ENCODE peak calls at places on chromosomes 1 and 21, in seven cellular contexts. One of them, this sample, is unnamed.
A peak's percentile ranks its signal among the peaks of the same experiment; 100 is the strongest.

GRCh38 chr1:231872461-231872910 is 245.9 kb downstream of the DISC1 start:
- DNase-seq in CD4-positive, alpha-beta memory T cell: no peak
- DNase-seq in PC-9: no peak
- DNase-seq in aorta: no peak
- DNase-seq in left ventricle myocardium inferior: no peak
- DNase-seq in right lobe of liver: no peak
- DNase-seq in HCT116: no peak
- DNase-seq in this sample: peak; percentile 72

GRCh38 chr21:27694667-27695066 is 727.8 kb upstream of the ADAMTS5 start:
- DNase-seq in CD4-positive, alpha-beta memory T cell: no peak
- DNase-seq in PC-9: no peak
- DNase-seq in aorta: no peak
- DNase-seq in left ventricle myocardium inferior: no peak
- DNase-seq in right lobe of liver: no peak
- DNase-seq in HCT116: no peak
- DNase-seq in this sample: no peak

GRCh38 chr1:105427543-105427942 is 1628.9 kb upstream of the PRMT6 start:
- DNase-seq in CD4-positive, alpha-beta memory T cell: no peak
- DNase-seq in PC-9: peak; percentile 29
- DNase-seq in aorta: no peak
- DNase-seq in left ventricle myocardium inferior: no peak
- DNase-seq in right lobe of liver: no peak
- DNase-seq in HCT116: no peak
- DNase-seq in this sample: no peak

GRCh38 chr1:25502957-25503356 is 40.4 kb upstream of the LDLRAP1 start:
- DNase-seq in CD4-positive, alpha-beta memory T cell: no peak
- DNase-seq in PC-9: no peak
- DNase-seq in aorta: no peak
- DNase-seq in left ventricle myocardium inferior: no peak
- DNase-seq in right lobe of liver: peak; percentile 23
- DNase-seq in HCT116: no peak
- DNase-seq in this sample: no peak

GRCh38 chr1:205950280-205950679 is 7.0 kb upstream of the SLC26A9 start:
- DNase-seq in CD4-positive, alpha-beta memory T cell: no peak
- DNase-seq in PC-9: no peak
- DNase-seq in aorta: no peak
- DNase-seq in left ventricle myocardium inferior: no peak
- DNase-seq in right lobe of liver: no peak
- DNase-seq in HCT116: no peak
- DNase-seq in this sample: no peak

GRCh38 chr1:156663178-156663577 is 14.0 kb downstream of the NES start:
- DNase-seq in CD4-positive, alpha-beta memory T cell: no peak
- DNase-seq in PC-9: no peak
- DNase-seq in aorta: peak; percentile 88
- DNase-seq in left ventricle myocardium inferior: peak; percentile 50
- DNase-seq in right lobe of liver: no peak
- DNase-seq in HCT116: no peak
- DNase-seq in this sample: no peak

GRCh38 chr1:178702141-178702540 is 22.9 kb upstream of the RALGPS2 start:
- DNase-seq in CD4-positive, alpha-beta memory T cell: no peak
- DNase-seq in PC-9: peak; percentile 55
- DNase-seq in aorta: no peak
- DNase-seq in left ventricle myocardium inferior: no peak
- DNase-seq in right lobe of liver: no peak
- DNase-seq in HCT116: no peak
- DNase-seq in this sample: no peak

GRCh38 chr1:39900662-39901485 is 843 bp downstream of the MYCL start:
- DNase-seq in CD4-positive, alpha-beta memory T cell: peak; percentile 5
- DNase-seq in PC-9: no peak
- DNase-seq in aorta: no peak
- DNase-seq in left ventricle myocardium inferior: peak; percentile 18
- DNase-seq in right lobe of liver: peak; percentile 89
- DNase-seq in HCT116: no peak
- DNase-seq in this sample: peak; percentile 75

GRCh38 chr1:8023995-8024313 is 2.2 kb downstream of the ERRFI1 start:
- DNase-seq in CD4-positive, alpha-beta memory T cell: no peak
- DNase-seq in PC-9: no peak
- DNase-seq in aorta: no peak
- DNase-seq in left ventricle myocardium inferior: no peak
- DNase-seq in right lobe of liver: no peak
- DNase-seq in HCT116: no peak
- DNase-seq in this sample: no peak
- H3K4me3 ChIP-seq in CD4-positive, alpha-beta memory T cell: no peak overlapping the region
- H3K4me3 ChIP-seq in PC-9: peak overlapping the region; percentile 91
- H3K4me3 ChIP-seq in aorta: peak overlapping the region; percentile 98
- H3K4me3 ChIP-seq in left ventricle myocardium inferior: peak overlapping the region; percentile 94
- H3K4me3 ChIP-seq in right lobe of liver: peak overlapping the region; percentile 78
- H3K4me3 ChIP-seq in HCT116: peak overlapping the region; percentile 88
- H3K4me3 ChIP-seq in this sample: no peak overlapping the region

GRCh38 chr1:14710331-14710730 is 111.8 kb downstream of the KAZN start:
- DNase-seq in CD4-positive, alpha-beta memory T cell: no peak
- DNase-seq in PC-9: no peak
- DNase-seq in aorta: no peak
- DNase-seq in left ventricle myocardium inferior: no peak
- DNase-seq in right lobe of liver: no peak
- DNase-seq in HCT116: no peak
- DNase-seq in this sample: no peak

GRCh38 chr1:14704846-14705245 is 106.4 kb downstream of the KAZN start:
- DNase-seq in CD4-positive, alpha-beta memory T cell: no peak
- DNase-seq in PC-9: no peak
- DNase-seq in aorta: no peak
- DNase-seq in left ventricle myocardium inferior: no peak
- DNase-seq in right lobe of liver: no peak
- DNase-seq in HCT116: no peak
- DNase-seq in this sample: no peak

GRCh38 chr1:14705824-14706223 is 107.3 kb downstream of the KAZN start:
- DNase-seq in CD4-positive, alpha-beta memory T cell: no peak
- DNase-seq in PC-9: no peak
- DNase-seq in aorta: no peak
- DNase-seq in left ventricle myocardium inferior: no peak
- DNase-seq in right lobe of liver: no peak
- DNase-seq in HCT116: no peak
- DNase-seq in this sample: no peak

GRCh38 chr1:14707774-14708450 is 109.4 kb downstream of the KAZN start:
- DNase-seq in CD4-positive, alpha-beta memory T cell: no peak
- DNase-seq in PC-9: no peak
- DNase-seq in aorta: no peak
- DNase-seq in left ventricle myocardium inferior: no peak
- DNase-seq in right lobe of liver: no peak
- DNase-seq in HCT116: no peak
- DNase-seq in this sample: no peak

DNA sequence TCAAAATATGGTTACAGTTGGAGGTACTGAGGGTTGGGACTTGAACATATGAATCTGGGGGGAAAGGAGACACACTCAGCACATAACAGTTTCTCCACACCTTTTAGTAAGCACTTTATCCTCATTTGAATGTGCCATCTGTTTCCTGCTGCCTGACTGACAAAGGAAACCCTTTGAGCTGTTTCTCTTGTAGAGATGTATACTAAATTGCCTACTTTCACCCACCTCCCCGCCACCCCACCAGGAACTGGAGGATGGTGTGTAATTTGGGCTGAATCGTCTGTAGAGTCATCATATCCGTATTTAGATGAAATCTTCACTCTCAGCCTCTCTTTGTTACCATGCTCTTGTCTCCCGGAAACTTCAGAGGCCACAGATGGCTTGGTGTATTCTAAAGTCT is 108.2 kb downstream of the KAZN start:
- DNase-seq in CD4-positive, alpha-beta memory T cell: no peak
- DNase-seq in PC-9: no peak
- DNase-seq in aorta: no peak
- DNase-seq in left ventricle myocardium inferior: no peak
- DNase-seq in right lobe of liver: no peak
- DNase-seq in HCT116: no peak
- DNase-seq in this sample: no peak
- H3K4me3 ChIP-seq in CD4-positive, alpha-beta memory T cell: no peak overlapping the region
- H3K4me3 ChIP-seq in PC-9: no peak overlapping the region
- H3K4me3 ChIP-seq in aorta: no peak overlapping the region
- H3K4me3 ChIP-seq in left ventricle myocardium inferior: no peak overlapping the region
- H3K4me3 ChIP-seq in right lobe of liver: no peak overlapping the region
- H3K4me3 ChIP-seq in HCT116: no peak overlapping the region
- H3K4me3 ChIP-seq in this sample: no peak overlapping the region

DNA sequence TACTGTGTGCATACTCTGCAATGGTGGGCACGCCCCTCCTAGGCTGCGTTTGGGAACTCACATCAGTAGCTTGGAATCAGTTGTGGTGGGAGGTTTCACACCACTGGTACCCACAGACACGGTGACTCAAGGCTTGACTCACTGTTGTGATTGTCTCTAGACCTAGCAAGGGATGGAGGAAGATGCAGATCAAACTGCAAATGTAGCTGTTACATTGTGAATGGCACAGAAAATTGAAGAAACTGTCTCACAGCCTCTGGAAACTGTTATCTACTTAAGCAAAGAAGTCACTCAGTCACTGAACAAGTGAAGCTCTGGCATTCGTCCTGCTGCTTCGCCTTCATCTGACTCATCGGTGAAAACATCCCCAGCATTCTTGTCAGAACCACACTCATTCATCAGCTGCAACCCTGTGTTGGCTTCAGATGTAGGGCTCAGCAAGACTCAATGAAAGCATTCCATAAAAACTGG is 59.5 kb downstream of the POFUT2 start:
- DNase-seq in CD4-positive, alpha-beta memory T cell: peak; percentile 80
- DNase-seq in PC-9: peak; percentile 79
- DNase-seq in aorta: peak; percentile 69
- DNase-seq in left ventricle myocardium inferior: no peak
- DNase-seq in right lobe of liver: no peak
- DNase-seq in HCT116: peak; percentile 46
- DNase-seq in this sample: peak; percentile 92
- H3K4me3 ChIP-seq in CD4-positive, alpha-beta memory T cell: no peak overlapping the region
- H3K4me3 ChIP-seq in PC-9: no peak overlapping the region
- H3K4me3 ChIP-seq in aorta: no peak overlapping the region
- H3K4me3 ChIP-seq in left ventricle myocardium inferior: no peak overlapping the region
- H3K4me3 ChIP-seq in right lobe of liver: no peak overlapping the region
- H3K4me3 ChIP-seq in HCT116: no peak overlapping the region
- H3K4me3 ChIP-seq in this sample: no peak overlapping the region

GRCh38 chr1:185355947-185356346 is 38.9 kb upstream of the IVNS1ABP start:
- DNase-seq in CD4-positive, alpha-beta memory T cell: no peak
- DNase-seq in PC-9: no peak
- DNase-seq in aorta: no peak
- DNase-seq in left ventricle myocardium inferior: no peak
- DNase-seq in right lobe of liver: no peak
- DNase-seq in HCT116: no peak
- DNase-seq in this sample: no peak
- H3K4me3 ChIP-seq in CD4-positive, alpha-beta memory T cell: no peak overlapping the region
- H3K4me3 ChIP-seq in PC-9: no peak overlapping the region
- H3K4me3 ChIP-seq in aorta: no peak overlapping the region
- H3K4me3 ChIP-seq in left ventricle myocardium inferior: no peak overlapping the region
- H3K4me3 ChIP-seq in right lobe of liver: no peak overlapping the region
- H3K4me3 ChIP-seq in HCT116: no peak overlapping the region
- H3K4me3 ChIP-seq in this sample: no peak overlapping the region

DNA sequence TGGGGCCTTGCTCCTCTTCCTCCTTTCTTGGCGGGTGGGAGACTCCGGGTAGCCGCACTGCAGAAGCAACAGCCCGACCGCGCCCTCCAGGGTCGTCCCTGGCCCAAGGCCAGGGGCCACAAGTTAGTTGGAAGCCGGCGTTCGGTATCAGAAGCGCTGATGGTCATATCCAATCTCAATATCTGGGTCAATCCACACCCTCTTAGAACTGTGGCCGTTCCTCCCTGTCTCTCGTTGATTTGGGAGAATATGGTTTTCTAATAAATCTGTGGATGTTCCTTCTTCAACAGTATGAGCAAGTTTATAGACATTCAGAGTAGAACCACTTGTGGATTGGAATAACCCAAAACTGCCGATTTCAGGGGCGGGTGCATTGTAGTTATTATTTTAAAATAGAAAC is 2.5 kb downstream of the OLIG2 start:
- DNase-seq in CD4-positive, alpha-beta memory T cell: no peak
- DNase-seq in PC-9: no peak
- DNase-seq in aorta: no peak
- DNase-seq in left ventricle myocardium inferior: no peak
- DNase-seq in right lobe of liver: no peak
- DNase-seq in HCT116: no peak
- DNase-seq in this sample: no peak
- H3K4me3 ChIP-seq in CD4-positive, alpha-beta memory T cell: no peak overlapping the region
- H3K4me3 ChIP-seq in PC-9: no peak overlapping the region
- H3K4me3 ChIP-seq in aorta: no peak overlapping the region
- H3K4me3 ChIP-seq in left ventricle myocardium inferior: peak overlapping the region; percentile 34
- H3K4me3 ChIP-seq in right lobe of liver: no peak overlapping the region
- H3K4me3 ChIP-seq in HCT116: no peak overlapping the region
- H3K4me3 ChIP-seq in this sample: no peak overlapping the region

GRCh38 chr1:209769171-209769904 is 13.5 kb downstream of the TRAF3IP3 start:
- DNase-seq in CD4-positive, alpha-beta memory T cell: peak; percentile 79
- DNase-seq in PC-9: no peak
- DNase-seq in aorta: peak; percentile 85
- DNase-seq in left ventricle myocardium inferior: peak; percentile 74
- DNase-seq in right lobe of liver: no peak
- DNase-seq in HCT116: no peak
- DNase-seq in this sample: peak; percentile 66
- H3K4me3 ChIP-seq in CD4-positive, alpha-beta memory T cell: peak overlapping the region; percentile 84
- H3K4me3 ChIP-seq in PC-9: no peak overlapping the region
- H3K4me3 ChIP-seq in aorta: no peak overlapping the region
- H3K4me3 ChIP-seq in left ventricle myocardium inferior: peak overlapping the region; percentile 39
- H3K4me3 ChIP-seq in right lobe of liver: no peak overlapping the region
- H3K4me3 ChIP-seq in HCT116: no peak overlapping the region
- H3K4me3 ChIP-seq in this sample: no peak overlapping the region

This sample was measured in SJSA1.